ENCODE peak calls at places on chromosomes 3 and 15, in eight cellular contexts. C is epithelial cell of esophagus; P is GF-D8; E is CD4-positive, alpha-beta T cell; W is stimulated activated CD8-positive, alpha-beta memory T cell treated with anti-CD3 and anti-CD28 coated beads, Interleukin-2, amount 100 ng/mL, for 1 hour; T is activated effector memory CD4-positive, alpha-beta T cell treated with anti-CD3 and anti-CD28 coated beads, Interleukin-2, amount 50 U/mL, for 16 hours; S is trophoblast cell; R is GM20000. Z is an unnamed sample.

GRCh38 chr3:55978953-55979352 is 489.3 kb downstream of the ERC2 start:
- DNase-seq in T (no peak), P (no peak), S (no peak), W (no peak), R (no peak), E (no peak), C (no peak), Z (no peak)

GRCh38 chr3:134864644-134865043 is 69.6 kb downstream of the EPHB1 start:
- DNase-seq in S (no peak), W (no peak), R (no peak), P (no peak), T (no peak), C (no peak), E (no peak), Z (no peak)

GRCh38 chr15:55394694-55395093 is 13.5 kb downstream of the CCPG1 start:
- DNase-seq in W (no peak), R (no peak), C (no peak), T (no peak), E (no peak), P (peak), S (no peak), Z (no peak)

GRCh38 chr3:179715582-179715981 is 62.7 kb downstream of the USP13 start:
- DNase-seq in S (no peak), W (no peak), E (no peak), R (no peak), C (no peak), P (no peak), T (no peak), Z (no peak)

GRCh38 chr3:121786485-121786884 is 36.9 kb upstream of the GOLGB1 start:
- DNase-seq in R (no peak), P (no peak), E (no peak), T (no peak), S (no peak), W (no peak), C (no peak), Z (no peak)

GRCh38 chr3:37608061-37608702 is 253.5 kb upstream of the CTDSPL start:
- DNase-seq in P (no peak), S (no peak), C (peak), E (no peak), R (no peak), W (no peak), T (no peak), Z (no peak)

GRCh38 chr3:149468504-149469212 is 5.8 kb upstream of the TM4SF4 start:
- DNase-seq in P (no peak), W (no peak), R (peak), T (no peak), E (no peak), C (no peak), S (no peak), Z (no peak)

GRCh38 chr3:149009732-149010131 is 18.4 kb downstream of the GYG1 start:
- DNase-seq in E (no peak), T (no peak), W (no peak), C (no peak), R (peak), P (no peak), S (no peak), Z (no peak)

GRCh38 chr15:101615986-101616848 is 36.0 kb downstream of the TM2D3 start:
- DNase-seq in T (no peak), S (peak), C (peak), P (no peak), R (no peak), E (no peak), W (no peak), Z (peak)

GRCh38 chr15:82919231-82919886 is 33.2 kb downstream of the HOMER2 start:
- DNase-seq in S (no peak), E (no peak), R (no peak), P (no peak), C (peak), W (no peak), T (no peak), Z (no peak)

GRCh38 chr15:94840794-94841587 is 609.6 kb downstream of the MCTP2 start:
- DNase-seq in P (no peak), R (no peak), E (no peak), S (no peak), W (no peak), T (no peak), C (peak), Z (no peak)

GRCh38 chr15:80942266-80942665 is 47.4 kb downstream of the MESD start:
- DNase-seq in S (no peak), W (no peak), P (no peak), C (no peak), R (no peak), T (no peak), E (no peak), Z (no peak)

GRCh38 chr3:186239321-186239720 is 122.7 kb downstream of the DGKG start:
- DNase-seq in S (no peak), W (no peak), E (no peak), T (no peak), P (no peak), C (peak), R (no peak), Z (no peak)

GRCh38 chr15:79874242-79874641 is 22.6 kb downstream of the MTHFS start:
- DNase-seq in S (no peak), T (no peak), P (no peak), C (no peak), R (no peak), W (no peak), E (no peak), Z (no peak)

GRCh38 chr3:115623414-115623868 is at the start of gene GAP43:
- DNase-seq in E (no peak), R (no peak), W (no peak), C (peak), P (no peak), T (no peak), S (no peak), Z (no peak)

GRCh38 chr3:126955004-126955790 is 27.7 kb upstream of the PLXNA1 start:
- DNase-seq in C (no peak), T (no peak), R (peak), P (no peak), E (no peak), W (no peak), S (no peak), Z (no peak)